ENCODE peak calls at places on chromosomes 3 and 15, in four cellular contexts. One of them, this sample, is unnamed.

GRCh38 chr3:182740710-182741109 is 52.6 kb upstream of the ATP11B start:
- DNase-seq in activated CD8-positive, alpha-beta memory T cell treated with anti-CD3 and anti-CD28 coated beads, Interleukin-2, amount 50 U/mL, for 4 hours: no peak
- DNase-seq in BJ: no peak
- DNase-seq in ACHN: peak; percentile 48
- DNase-seq in this sample: peak; percentile 43

GRCh38 chr3:101224739-101225138 is 95.6 kb downstream of the IMPG2 start:
- DNase-seq in BJ: no peak
- DNase-seq in activated CD8-positive, alpha-beta memory T cell treated with anti-CD3 and anti-CD28 coated beads, Interleukin-2, amount 50 U/mL, for 4 hours: no peak
- DNase-seq in ACHN: no peak
- DNase-seq in this sample: no peak

GRCh38 chr3:54663558-54664114 is 264.2 kb downstream of the LRTM1 start:
- DNase-seq in BJ: no peak
- DNase-seq in ACHN: no peak
- DNase-seq in activated CD8-positive, alpha-beta memory T cell treated with anti-CD3 and anti-CD28 coated beads, Interleukin-2, amount 50 U/mL, for 4 hours: no peak
- DNase-seq in this sample: no peak

GRCh38 chr15:99986297-99987118 is 253.3 kb upstream of the LYSMD4 start:
- DNase-seq in activated CD8-positive, alpha-beta memory T cell treated with anti-CD3 and anti-CD28 coated beads, Interleukin-2, amount 50 U/mL, for 4 hours: no peak
- DNase-seq in BJ: no peak
- DNase-seq in ACHN: no peak
- DNase-seq in this sample: no peak

GRCh38 chr3:33047842-33048834 is 48.8 kb downstream of the GLB1 start:
- DNase-seq in ACHN: no peak
- DNase-seq in activated CD8-positive, alpha-beta memory T cell treated with anti-CD3 and anti-CD28 coated beads, Interleukin-2, amount 50 U/mL, for 4 hours: peak; percentile 38
- DNase-seq in BJ: no peak
- DNase-seq in this sample: no peak

GRCh38 chr15:58770519-58770856 is 614 bp upstream of the MINDY2 start:
- DNase-seq in activated CD8-positive, alpha-beta memory T cell treated with anti-CD3 and anti-CD28 coated beads, Interleukin-2, amount 50 U/mL, for 4 hours: no peak
- DNase-seq in BJ: no peak
- DNase-seq in ACHN: peak; percentile 66
- DNase-seq in this sample: peak; percentile 41

GRCh38 chr3:105277656-105278055 is 89.1 kb upstream of the ALCAM start:
- DNase-seq in BJ: no peak
- DNase-seq in ACHN: no peak
- DNase-seq in activated CD8-positive, alpha-beta memory T cell treated with anti-CD3 and anti-CD28 coated beads, Interleukin-2, amount 50 U/mL, for 4 hours: no peak
- DNase-seq in this sample: no peak

GRCh38 chr15:25181290-25182097 is 226.7 kb downstream of the SNRPN start:
- DNase-seq in activated CD8-positive, alpha-beta memory T cell treated with anti-CD3 and anti-CD28 coated beads, Interleukin-2, amount 50 U/mL, for 4 hours: peak; percentile 6
- DNase-seq in ACHN: no peak
- DNase-seq in BJ: no peak
- DNase-seq in this sample: no peak

GRCh38 chr15:70320077-70320830 is 222.5 kb upstream of the TLE3 start:
- DNase-seq in activated CD8-positive, alpha-beta memory T cell treated with anti-CD3 and anti-CD28 coated beads, Interleukin-2, amount 50 U/mL, for 4 hours: no peak
- DNase-seq in BJ: no peak
- DNase-seq in ACHN: no peak
- DNase-seq in this sample: no peak

GRCh38 chr3:8589880-8590556 is 54.6 kb downstream of the SSUH2 start:
- DNase-seq in BJ: peak; percentile 67
- DNase-seq in ACHN: no peak
- DNase-seq in activated CD8-positive, alpha-beta memory T cell treated with anti-CD3 and anti-CD28 coated beads, Interleukin-2, amount 50 U/mL, for 4 hours: no peak
- DNase-seq in this sample: no peak

GRCh38 chr3:171506743-171507319 is 46.6 kb upstream of the TNIK start:
- DNase-seq in BJ: no peak
- DNase-seq in ACHN: no peak
- DNase-seq in activated CD8-positive, alpha-beta memory T cell treated with anti-CD3 and anti-CD28 coated beads, Interleukin-2, amount 50 U/mL, for 4 hours: no peak
- DNase-seq in this sample: no peak

GRCh38 chr3:128620268-128620691 is 30.3 kb downstream of the RPN1 start:
- DNase-seq in BJ: no peak
- DNase-seq in ACHN: no peak
- DNase-seq in activated CD8-positive, alpha-beta memory T cell treated with anti-CD3 and anti-CD28 coated beads, Interleukin-2, amount 50 U/mL, for 4 hours: no peak
- DNase-seq in this sample: no peak

GRCh38 chr15:100252359-100252758 is 89.4 kb downstream of the ADAMTS17 start:
- DNase-seq in activated CD8-positive, alpha-beta memory T cell treated with anti-CD3 and anti-CD28 coated beads, Interleukin-2, amount 50 U/mL, for 4 hours: no peak
- DNase-seq in ACHN: no peak
- DNase-seq in BJ: no peak
- DNase-seq in this sample: no peak

GRCh38 chr15:51046799-51047449 is 47.8 kb downstream of the TNFAIP8L3 start:
- DNase-seq in activated CD8-positive, alpha-beta memory T cell treated with anti-CD3 and anti-CD28 coated beads, Interleukin-2, amount 50 U/mL, for 4 hours: no peak
- DNase-seq in BJ: no peak
- DNase-seq in ACHN: no peak
- DNase-seq in this sample: no peak

GRCh38 chr3:136343873-136344281 is 93.7 kb downstream of the PCCB start:
- DNase-seq in BJ: peak; percentile 94
- DNase-seq in ACHN: peak; percentile 58
- DNase-seq in activated CD8-positive, alpha-beta memory T cell treated with anti-CD3 and anti-CD28 coated beads, Interleukin-2, amount 50 U/mL, for 4 hours: no peak
- DNase-seq in this sample: peak; percentile 70

GRCh38 chr15:56199038-56199437 is 44.6 kb downstream of the RFX7 start:
- DNase-seq in BJ: no peak
- DNase-seq in ACHN: no peak
- DNase-seq in activated CD8-positive, alpha-beta memory T cell treated with anti-CD3 and anti-CD28 coated beads, Interleukin-2, amount 50 U/mL, for 4 hours: no peak
- DNase-seq in this sample: no peak

GRCh38 chr15:58229297-58229768 is 91.2 kb downstream of the AQP9 start:
- DNase-seq in activated CD8-positive, alpha-beta memory T cell treated with anti-CD3 and anti-CD28 coated beads, Interleukin-2, amount 50 U/mL, for 4 hours: no peak
- DNase-seq in ACHN: peak; percentile 26
- DNase-seq in BJ: no peak
- DNase-seq in this sample: no peak

GRCh38 chr15:35062164-35063099 is 22.7 kb downstream of the NANOGP8 start:
- DNase-seq in BJ: no peak
- DNase-seq in activated CD8-positive, alpha-beta memory T cell treated with anti-CD3 and anti-CD28 coated beads, Interleukin-2, amount 50 U/mL, for 4 hours: no peak
- DNase-seq in ACHN: no peak
- DNase-seq in this sample: no peak

GRCh38 chr3:126433496-126434263 is 39.0 kb downstream of the CFAP100 start:
- DNase-seq in activated CD8-positive, alpha-beta memory T cell treated with anti-CD3 and anti-CD28 coated beads, Interleukin-2, amount 50 U/mL, for 4 hours: no peak
- DNase-seq in BJ: no peak
- DNase-seq in ACHN: no peak
- DNase-seq in this sample: no peak

GRCh38 chr3:46495901-46496456 is 1.8 kb upstream of the RTP3 start:
- DNase-seq in BJ: peak; percentile 93
- DNase-seq in activated CD8-positive, alpha-beta memory T cell treated with anti-CD3 and anti-CD28 coated beads, Interleukin-2, amount 50 U/mL, for 4 hours: no peak
- DNase-seq in ACHN: no peak
- DNase-seq in this sample: peak; percentile 44

GRCh38 chr15:74511583-74511982 is 29.4 kb upstream of the ARID3B start:
- DNase-seq in activated CD8-positive, alpha-beta memory T cell treated with anti-CD3 and anti-CD28 coated beads, Interleukin-2, amount 50 U/mL, for 4 hours: no peak
- DNase-seq in ACHN: peak; percentile 38
- DNase-seq in BJ: no peak
- DNase-seq in this sample: no peak

GRCh38 chr15:48250640-48251076 is 44.6 kb downstream of the SLC12A1 start:
- DNase-seq in BJ: peak; percentile 18
- DNase-seq in ACHN: peak; percentile 51
- DNase-seq in activated CD8-positive, alpha-beta memory T cell treated with anti-CD3 and anti-CD28 coated beads, Interleukin-2, amount 50 U/mL, for 4 hours: no peak
- DNase-seq in this sample: peak; percentile 29

GRCh38 chr3:187616307-187616939 is 53.8 kb downstream of the SST start:
- DNase-seq in ACHN: peak; percentile 54
- DNase-seq in activated CD8-positive, alpha-beta memory T cell treated with anti-CD3 and anti-CD28 coated beads, Interleukin-2, amount 50 U/mL, for 4 hours: peak; percentile 49
- DNase-seq in BJ: no peak
- DNase-seq in this sample: peak; percentile 17

GRCh38 chr3:121757087-121757811 is 7.7 kb upstream of the GOLGB1 start:
- DNase-seq in activated CD8-positive, alpha-beta memory T cell treated with anti-CD3 and anti-CD28 coated beads, Interleukin-2, amount 50 U/mL, for 4 hours: no peak
- DNase-seq in ACHN: peak; percentile 10
- DNase-seq in BJ: no peak
- DNase-seq in this sample: no peak

GRCh38 chr3:125150525-125151436 is 61.8 kb downstream of the SLC12A8 start:
- DNase-seq in BJ: no peak
- DNase-seq in activated CD8-positive, alpha-beta memory T cell treated with anti-CD3 and anti-CD28 coated beads, Interleukin-2, amount 50 U/mL, for 4 hours: peak; percentile 47
- DNase-seq in ACHN: peak; percentile 47
- DNase-seq in this sample: no peak

GRCh38 chr3:110667216-110667615 is 404.4 kb upstream of the NECTIN3 start:
- DNase-seq in BJ: no peak
- DNase-seq in activated CD8-positive, alpha-beta memory T cell treated with anti-CD3 and anti-CD28 coated beads, Interleukin-2, amount 50 U/mL, for 4 hours: no peak
- DNase-seq in ACHN: no peak
- DNase-seq in this sample: no peak

GRCh38 chr15:58929891-58930416 is 3.5 kb downstream of the SLTM start:
- DNase-seq in BJ: no peak
- DNase-seq in activated CD8-positive, alpha-beta memory T cell treated with anti-CD3 and anti-CD28 coated beads, Interleukin-2, amount 50 U/mL, for 4 hours: no peak
- DNase-seq in ACHN: no peak
- DNase-seq in this sample: no peak

GRCh38 chr3:61545716-61546115 is 15.7 kb upstream of the PTPRG start:
- DNase-seq in activated CD8-positive, alpha-beta memory T cell treated with anti-CD3 and anti-CD28 coated beads, Interleukin-2, amount 50 U/mL, for 4 hours: no peak
- DNase-seq in BJ: no peak
- DNase-seq in ACHN: no peak
- DNase-seq in this sample: no peak

GRCh38 chr3:83065861-83066260 is 1304.4 kb upstream of the GBE1 start:
- DNase-seq in activated CD8-positive, alpha-beta memory T cell treated with anti-CD3 and anti-CD28 coated beads, Interleukin-2, amount 50 U/mL, for 4 hours: no peak
- DNase-seq in ACHN: no peak
- DNase-seq in BJ: no peak
- DNase-seq in this sample: peak; percentile 9

GRCh38 chr3:110006913-110007312 is 669.6 kb upstream of the DPPA4 start:
- DNase-seq in ACHN: no peak
- DNase-seq in BJ: no peak
- DNase-seq in activated CD8-positive, alpha-beta memory T cell treated with anti-CD3 and anti-CD28 coated beads, Interleukin-2, amount 50 U/mL, for 4 hours: no peak
- DNase-seq in this sample: no peak

GRCh38 chr3:191136347-191136746 is 62.7 kb upstream of the OSTN start:
- DNase-seq in BJ: no peak
- DNase-seq in ACHN: peak; percentile 24
- DNase-seq in activated CD8-positive, alpha-beta memory T cell treated with anti-CD3 and anti-CD28 coated beads, Interleukin-2, amount 50 U/mL, for 4 hours: no peak
- DNase-seq in this sample: peak; percentile 24

GRCh38 chr3:30894521-30895289 is at the start of gene GADL1:
- DNase-seq in activated CD8-positive, alpha-beta memory T cell treated with anti-CD3 and anti-CD28 coated beads, Interleukin-2, amount 50 U/mL, for 4 hours: peak; percentile 14
- DNase-seq in ACHN: peak; percentile 21
- DNase-seq in BJ: no peak
- DNase-seq in this sample: peak; percentile 23

GRCh38 chr3:141039573-141039972 is 11.6 kb upstream of the SPSB4 start:
- DNase-seq in BJ: no peak
- DNase-seq in activated CD8-positive, alpha-beta memory T cell treated with anti-CD3 and anti-CD28 coated beads, Interleukin-2, amount 50 U/mL, for 4 hours: no peak
- DNase-seq in ACHN: no peak
- DNase-seq in this sample: no peak

GRCh38 chr3:71859128-71859519 is 74.2 kb upstream of the PROK2 start:
- DNase-seq in BJ: no peak
- DNase-seq in ACHN: peak; percentile 66
- DNase-seq in activated CD8-positive, alpha-beta memory T cell treated with anti-CD3 and anti-CD28 coated beads, Interleukin-2, amount 50 U/mL, for 4 hours: no peak
- DNase-seq in this sample: peak; percentile 10

GRCh38 chr3:196998966-196999760 is 30.5 kb downstream of the MELTF start:
- DNase-seq in BJ: no peak
- DNase-seq in ACHN: no peak
- DNase-seq in activated CD8-positive, alpha-beta memory T cell treated with anti-CD3 and anti-CD28 coated beads, Interleukin-2, amount 50 U/mL, for 4 hours: no peak
- DNase-seq in this sample: no peak

GRCh38 chr3:132134611-132135010 is 99.8 kb upstream of the CPNE4 start:
- DNase-seq in activated CD8-positive, alpha-beta memory T cell treated with anti-CD3 and anti-CD28 coated beads, Interleukin-2, amount 50 U/mL, for 4 hours: no peak
- DNase-seq in ACHN: peak; percentile 42
- DNase-seq in BJ: peak; percentile 65
- DNase-seq in this sample: peak; percentile 10

This sample was measured in HTR-8/SVneo.